ENCODE peak calls at places on chromosome X, in nine cellular contexts. L is endothelial cell, N is tibial nerve, P is RWPE1, I is activated B cell treated with CpG ODN at 0.5 μM for 24 hours, A is fibroblast of mammary gland, G is bronchial epithelial cell, T is GM20000, B is osteoblast. J is an unnamed sample.

GRCh38 chrX:14886252-14886651 is 13.0 kb downstream of the MOSPD2 start:
- DNase-seq in G (no peak), I (no peak), B (no peak), T (no peak), N (no peak), L (no peak), P (no peak), A (no peak), J (no peak)

GRCh38 chrX:143988356-143988755 is 104.5 kb downstream of the UBE2NL start:
- DNase-seq in A (no peak), N (no peak), B (no peak), G (no peak), P (no peak), I (no peak), L (no peak), T (no peak), J (no peak)

GRCh38 chrX:25754399-25754798 is 383.7 kb upstream of the MAGEB18 start:
- DNase-seq in N (no peak), P (no peak), G (no peak), L (no peak), B (no peak), A (no peak), I (no peak), T (no peak), J (no peak)

GRCh38 chrX:85244411-85245210 is 820 bp downstream of the ZNF711 start:
- DNase-seq in I (no peak), A (peak; percentile 11), N (no peak), T (peak; percentile 28), B (peak; percentile 65), P (peak; percentile 0), G (no peak), L (peak; percentile 6), J (no peak)

GRCh38 chrX:115894087-115894486 is 276.5 kb upstream of the AGTR2 start:
- DNase-seq in T (peak; percentile 5), L (no peak), G (no peak), N (no peak), I (no peak), A (peak; percentile 52), P (no peak), B (peak; percentile 83), J (peak; percentile 43)

GRCh38 chrX:30995705-30996104 is 76.1 kb downstream of the FTHL17 start:
- DNase-seq in A (no peak), L (no peak), B (no peak), G (no peak), T (no peak), I (no peak), N (no peak), P (no peak), J (no peak)

GRCh38 chrX:38803609-38804480 is 2.6 kb downstream of the MID1IP1 start:
- DNase-seq in A (peak; percentile 78), L (peak; percentile 76), T (peak; percentile 83), P (peak; percentile 76), I (peak; percentile 55), G (peak; percentile 39), N (peak; percentile 67), B (peak; percentile 85), J (peak; percentile 84)

GRCh38 chrX:15908891-15909290 is 54.3 kb upstream of the AP1S2 start:
- DNase-seq in G (no peak), T (no peak), N (no peak), A (no peak), B (no peak), P (no peak), I (no peak), L (no peak), J (no peak)

GRCh38 chrX:22060451-22060940 is 28.4 kb downstream of the PHEX start:
- DNase-seq in P (peak; percentile 50), A (no peak), G (peak; percentile 79), I (no peak), T (peak; percentile 9), N (no peak), L (no peak), B (no peak), J (peak; percentile 32)

GRCh38 chrX:10612215-10612614 is 8.2 kb downstream of the MID1 start:
- DNase-seq in T (no peak), N (no peak), B (no peak), L (no peak), A (peak; percentile 78), G (peak; percentile 74), I (no peak), P (no peak), J (peak; percentile 25)

GRCh38 chrX:148133099-148133725 is 152.1 kb downstream of the FMR1NB start:
- DNase-seq in B (no peak), P (no peak), I (no peak), A (no peak), L (no peak), G (peak; percentile 26), T (no peak), N (no peak), J (peak; percentile 22)

GRCh38 chrX:12349201-12349600 is 210.9 kb downstream of the FRMPD4 start:
- DNase-seq in P (no peak), B (no peak), A (no peak), G (no peak), I (no peak), N (no peak), L (no peak), T (no peak), J (no peak)
- TF ChIP-seq CTCF in P (no peak), B (no peak), A (no peak), G (no peak), I (no peak), N (no peak), L (no peak), T (no peak), J (no peak)

GRCh38 chrX:3244955-3245354 is 101.5 kb downstream of the MXRA5 start:
- DNase-seq in T (no peak), N (no peak), I (no peak), A (peak; percentile 19), B (peak; percentile 18), G (peak; percentile 20), P (peak; percentile 4), L (no peak), J (peak; percentile 49)

GRCh38 chrX:3252744-3253143 is 93.7 kb downstream of the MXRA5 start:
- DNase-seq in N (no peak), T (peak; percentile 2), G (no peak), P (no peak), B (no peak), I (no peak), A (peak; percentile 35), L (no peak), J (no peak)

GRCh38 chrX:3256868-3257267 is 89.6 kb downstream of the MXRA5 start:
- DNase-seq in L (no peak), B (no peak), I (no peak), N (no peak), P (no peak), T (no peak), G (no peak), A (no peak), J (no peak)

DNA sequence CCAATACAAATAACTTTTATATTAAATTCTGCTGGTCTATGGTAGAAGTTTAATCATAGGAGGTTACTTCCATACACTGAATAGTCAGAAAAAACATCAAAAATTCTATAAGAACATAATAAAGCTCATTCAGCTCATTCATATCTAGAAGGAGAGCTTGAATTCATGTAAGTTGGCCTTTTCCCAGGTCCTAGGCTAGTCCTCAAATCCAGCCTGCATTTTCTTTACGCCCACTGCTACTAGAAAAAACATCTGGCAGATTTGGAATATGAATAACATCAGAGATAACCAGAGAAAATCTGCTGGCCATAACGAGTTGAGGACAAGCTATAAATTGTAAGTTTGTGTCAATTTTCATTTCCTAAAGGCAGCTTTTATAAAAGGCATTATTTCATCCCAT is 95.5 kb downstream of the MXRA5 start:
- DNase-seq in I (no peak), T (no peak), G (no peak), N (no peak), L (no peak), P (no peak), A (no peak), B (peak; percentile 31), J (no peak)
- TF ChIP-seq CTCF in I (no peak), T (no peak), G (no peak), N (no peak), L (no peak), P (no peak), A (no peak), B (no peak), J (no peak)

GRCh38 chrX:155682834-155683233 is 70.1 kb upstream of the TMLHE start:
- DNase-seq in G (no peak), N (no peak), A (no peak), B (no peak), P (no peak), L (no peak), T (no peak), I (no peak), J (no peak)

DNA sequence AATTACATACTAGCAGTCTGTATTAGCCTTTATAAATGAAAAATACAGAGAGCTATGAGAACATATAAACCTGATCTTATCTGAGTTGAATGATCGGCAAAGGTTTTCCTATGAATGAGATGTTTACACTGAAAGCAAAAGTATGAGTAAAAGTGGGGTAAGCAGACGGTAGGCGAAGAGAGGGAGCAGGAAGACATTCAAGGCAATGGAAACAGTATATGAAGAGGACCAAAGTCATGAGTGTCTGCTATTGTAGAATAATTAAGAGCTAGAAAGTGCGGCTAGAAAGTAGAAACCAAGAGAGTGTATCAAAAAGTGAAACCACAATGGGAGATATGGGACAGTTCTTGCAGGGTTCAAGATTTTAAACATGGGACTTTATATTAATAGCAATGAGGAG is 67.0 kb upstream of the TMLHE start:
- DNase-seq in T (no peak), B (no peak), L (no peak), I (no peak), N (no peak), A (no peak), G (no peak), P (no peak), J (no peak)
- TF ChIP-seq CTCF in T (no peak), B (no peak), L (no peak), I (no peak), N (no peak), A (no peak), G (no peak), P (no peak), J (no peak)

GRCh38 chrX:18668059-18668458 is 3.8 kb downstream of the RS1 start:
- DNase-seq in P (no peak), T (no peak), G (no peak), N (no peak), L (no peak), A (no peak), I (no peak), B (no peak), J (no peak)

GRCh38 chrX:18666614-18667013 is 5.3 kb downstream of the RS1 start:
- DNase-seq in L (no peak), G (no peak), N (no peak), I (no peak), B (no peak), A (no peak), T (no peak), P (no peak), J (no peak)

GRCh38 chrX:18668468-18668867 is 3.4 kb downstream of the RS1 start:
- DNase-seq in G (no peak), N (no peak), A (no peak), L (no peak), T (peak; percentile 32), B (no peak), P (no peak), I (no peak), J (no peak)

GRCh38 chrX:18661273-18661672 is 10.6 kb downstream of the RS1 start:
- DNase-seq in G (no peak), B (no peak), L (no peak), P (no peak), I (no peak), A (no peak), N (no peak), T (no peak), J (no peak)

DNA sequence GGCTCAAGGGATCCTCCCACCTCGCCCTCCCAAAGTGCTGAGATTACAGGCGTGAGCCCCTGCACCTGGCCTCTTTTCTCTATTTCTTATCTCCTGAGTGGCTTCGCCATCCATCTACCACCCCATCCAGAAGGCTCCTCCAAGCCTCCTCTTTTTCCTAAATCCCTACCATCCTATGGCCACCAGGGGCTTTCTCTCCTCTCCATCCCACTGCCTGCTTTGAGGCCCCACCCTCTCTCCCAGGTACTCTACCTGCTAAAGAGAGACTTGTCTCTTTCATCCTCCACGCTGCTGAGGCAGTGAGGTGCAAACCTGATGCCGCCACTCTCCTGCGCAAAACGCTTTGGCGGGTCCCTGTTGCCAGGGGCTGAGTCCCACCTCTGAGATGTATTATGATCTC is 7.0 kb downstream of the RS1 start:
- DNase-seq in G (no peak), T (no peak), I (no peak), A (no peak), B (no peak), L (no peak), P (no peak), N (no peak), J (no peak)
- TF ChIP-seq CTCF in G (no peak), T (no peak), I (no peak), A (no peak), B (no peak), L (no peak), P (no peak), N (no peak), J (no peak)

J was measured in MCF 10A.